ENCODE peak calls at places on chromosomes 3 and 15, in four cellular contexts. One of them, this sample, is unnamed.

GRCh38 chr15:79970921-79971434 is at the start of gene BCL2A1:
- DNase-seq in adrenal gland: no peak
- DNase-seq in body of pancreas: no peak
- DNase-seq in stomach: peak; percentile 29
- DNase-seq in this sample: no peak

GRCh38 chr15:75067123-75067854 is 43.9 kb downstream of the PPCDC start:
- DNase-seq in body of pancreas: no peak
- DNase-seq in stomach: no peak
- DNase-seq in adrenal gland: peak; percentile 14
- DNase-seq in this sample: no peak

GRCh38 chr15:59165726-59166125 is 40.9 kb upstream of the LDHAL6B start:
- DNase-seq in body of pancreas: no peak
- DNase-seq in adrenal gland: no peak
- DNase-seq in stomach: no peak
- DNase-seq in this sample: no peak

GRCh38 chr3:123608263-123608937 is 23.5 kb upstream of the HACD2 start:
- DNase-seq in adrenal gland: no peak
- DNase-seq in stomach: no peak
- DNase-seq in body of pancreas: no peak
- DNase-seq in this sample: no peak

GRCh38 chr15:61216519-61216918 is 12.6 kb downstream of the RORA start:
- DNase-seq in stomach: no peak
- DNase-seq in body of pancreas: no peak
- DNase-seq in adrenal gland: no peak
- DNase-seq in this sample: no peak

GRCh38 chr15:52171386-52171785 is 19.8 kb downstream of the GNB5 start:
- DNase-seq in body of pancreas: no peak
- DNase-seq in adrenal gland: no peak
- DNase-seq in stomach: no peak
- DNase-seq in this sample: no peak

GRCh38 chr3:10242182-10243065 is 5.8 kb upstream of the TATDN2 start:
- DNase-seq in stomach: no peak
- DNase-seq in body of pancreas: no peak
- DNase-seq in adrenal gland: no peak
- DNase-seq in this sample: no peak

GRCh38 chr15:45228931-45229330 is 23.1 kb upstream of the SLC28A2 start:
- DNase-seq in body of pancreas: no peak
- DNase-seq in adrenal gland: no peak
- DNase-seq in stomach: peak; percentile 59
- DNase-seq in this sample: no peak

GRCh38 chr3:27824312-27825200 is 102.4 kb upstream of the EOMES start:
- DNase-seq in body of pancreas: no peak
- DNase-seq in adrenal gland: no peak
- DNase-seq in stomach: no peak
- DNase-seq in this sample: no peak

GRCh38 chr15:78968539-78969271 is 23.9 kb upstream of the CTSH start:
- DNase-seq in adrenal gland: no peak
- DNase-seq in stomach: peak; percentile 36
- DNase-seq in body of pancreas: no peak
- DNase-seq in this sample: no peak

GRCh38 chr3:159776779-159777178 is 211.9 kb upstream of the IL12A start:
- DNase-seq in stomach: no peak
- DNase-seq in body of pancreas: no peak
- DNase-seq in adrenal gland: no peak
- DNase-seq in this sample: no peak

GRCh38 chr3:195895900-195896360 is 12.4 kb downstream of the TNK2 start:
- DNase-seq in stomach: peak; percentile 66
- DNase-seq in body of pancreas: peak; percentile 66
- DNase-seq in adrenal gland: peak; percentile 66
- DNase-seq in this sample: peak; percentile 55

GRCh38 chr15:23648920-23649515 is 1.4 kb upstream of the MAGEL2 start:
- DNase-seq in adrenal gland: peak; percentile 31
- DNase-seq in body of pancreas: peak; percentile 52
- DNase-seq in stomach: peak; percentile 48
- DNase-seq in this sample: peak; percentile 40

GRCh38 chr3:42755681-42756578 is 17.1 kb downstream of the CCDC13 start:
- DNase-seq in stomach: peak; percentile 51
- DNase-seq in body of pancreas: no peak
- DNase-seq in adrenal gland: no peak
- DNase-seq in this sample: no peak

GRCh38 chr15:88911766-88912118 is 1.4 kb downstream of the MFGE8 start:
- DNase-seq in adrenal gland: no peak
- DNase-seq in body of pancreas: no peak
- DNase-seq in stomach: no peak
- DNase-seq in this sample: no peak

GRCh38 chr3:168327836-168328235 is 232.1 kb upstream of the GOLIM4 start:
- DNase-seq in stomach: no peak
- DNase-seq in body of pancreas: no peak
- DNase-seq in adrenal gland: no peak
- DNase-seq in this sample: no peak

GRCh38 chr3:160808838-160809237 is 52.8 kb downstream of the PPM1L start:
- DNase-seq in stomach: peak; percentile 78
- DNase-seq in adrenal gland: peak; percentile 24
- DNase-seq in body of pancreas: peak; percentile 70
- DNase-seq in this sample: no peak

GRCh38 chr3:44090036-44090435 is 151.7 kb upstream of the TOPAZ1 start:
- DNase-seq in adrenal gland: no peak
- DNase-seq in body of pancreas: no peak
- DNase-seq in stomach: no peak
- DNase-seq in this sample: no peak

GRCh38 chr3:71487418-71487817 is 96.1 kb downstream of the FOXP1 start:
- DNase-seq in stomach: no peak
- DNase-seq in adrenal gland: no peak
- DNase-seq in body of pancreas: no peak
- DNase-seq in this sample: no peak

GRCh38 chr3:45582407-45582806 is 12.1 kb upstream of the LIMD1 start:
- DNase-seq in body of pancreas: no peak
- DNase-seq in adrenal gland: no peak
- DNase-seq in stomach: no peak
- DNase-seq in this sample: no peak

GRCh38 chr3:45583021-45583851 is 11.3 kb upstream of the LIMD1 start:
- DNase-seq in stomach: no peak
- DNase-seq in body of pancreas: peak; percentile 43
- DNase-seq in adrenal gland: peak; percentile 55
- DNase-seq in this sample: peak; percentile 54

GRCh38 chr3:45575491-45575923 is 19.0 kb upstream of the LIMD1 start:
- DNase-seq in adrenal gland: no peak
- DNase-seq in body of pancreas: no peak
- DNase-seq in stomach: no peak
- DNase-seq in this sample: no peak

GRCh38 chr3:45580142-45580541 is 14.4 kb upstream of the LIMD1 start:
- DNase-seq in adrenal gland: no peak
- DNase-seq in stomach: no peak
- DNase-seq in body of pancreas: no peak
- DNase-seq in this sample: no peak

DNA sequence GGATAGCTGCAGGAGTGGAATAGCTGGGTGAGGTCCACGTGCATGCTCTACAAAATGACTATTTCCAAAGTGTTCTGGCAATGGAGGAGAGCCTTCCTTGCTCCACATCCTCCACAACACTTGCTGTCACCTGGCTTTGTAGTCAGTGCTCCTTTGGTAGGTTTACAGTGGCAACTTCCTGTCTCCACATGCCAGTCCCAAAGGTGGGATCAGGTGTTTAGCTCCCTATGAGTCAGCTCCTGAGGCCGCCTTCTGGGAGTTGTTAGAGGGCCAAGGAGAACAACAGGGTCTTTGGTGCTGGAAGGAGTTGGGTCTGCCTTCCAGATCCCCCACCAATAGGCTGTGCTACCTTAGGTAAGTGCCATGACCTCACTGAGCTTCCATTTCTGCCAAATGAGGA is 15.3 kb upstream of the LIMD1 start:
- DNase-seq in body of pancreas: no peak
- DNase-seq in stomach: no peak
- DNase-seq in adrenal gland: no peak
- DNase-seq in this sample: no peak
- TF ChIP-seq POLR2A in body of pancreas: no peak
- TF ChIP-seq POLR2A in stomach: no peak
- TF ChIP-seq POLR2A in adrenal gland: no peak
- TF ChIP-seq POLR2A in this sample: no peak

GRCh38 chr3:48187579-48188265 is 495 bp downstream of the CDC25A start:
- DNase-seq in body of pancreas: peak; percentile 53
- DNase-seq in stomach: peak; percentile 50
- DNase-seq in adrenal gland: peak; percentile 54
- DNase-seq in this sample: peak; percentile 93

GRCh38 chr3:48186993-48187578 is 1.1 kb downstream of the CDC25A start:
- DNase-seq in adrenal gland: no peak
- DNase-seq in body of pancreas: no peak
- DNase-seq in stomach: no peak
- DNase-seq in this sample: no peak

GRCh38 chr3:48190911-48191310 is 2.7 kb upstream of the CDC25A start:
- DNase-seq in stomach: no peak
- DNase-seq in adrenal gland: no peak
- DNase-seq in body of pancreas: no peak
- DNase-seq in this sample: no peak

GRCh38 chr3:48189321-48189720 is 1.1 kb upstream of the CDC25A start:
- DNase-seq in stomach: no peak
- DNase-seq in adrenal gland: no peak
- DNase-seq in body of pancreas: no peak
- DNase-seq in this sample: no peak

DNA sequence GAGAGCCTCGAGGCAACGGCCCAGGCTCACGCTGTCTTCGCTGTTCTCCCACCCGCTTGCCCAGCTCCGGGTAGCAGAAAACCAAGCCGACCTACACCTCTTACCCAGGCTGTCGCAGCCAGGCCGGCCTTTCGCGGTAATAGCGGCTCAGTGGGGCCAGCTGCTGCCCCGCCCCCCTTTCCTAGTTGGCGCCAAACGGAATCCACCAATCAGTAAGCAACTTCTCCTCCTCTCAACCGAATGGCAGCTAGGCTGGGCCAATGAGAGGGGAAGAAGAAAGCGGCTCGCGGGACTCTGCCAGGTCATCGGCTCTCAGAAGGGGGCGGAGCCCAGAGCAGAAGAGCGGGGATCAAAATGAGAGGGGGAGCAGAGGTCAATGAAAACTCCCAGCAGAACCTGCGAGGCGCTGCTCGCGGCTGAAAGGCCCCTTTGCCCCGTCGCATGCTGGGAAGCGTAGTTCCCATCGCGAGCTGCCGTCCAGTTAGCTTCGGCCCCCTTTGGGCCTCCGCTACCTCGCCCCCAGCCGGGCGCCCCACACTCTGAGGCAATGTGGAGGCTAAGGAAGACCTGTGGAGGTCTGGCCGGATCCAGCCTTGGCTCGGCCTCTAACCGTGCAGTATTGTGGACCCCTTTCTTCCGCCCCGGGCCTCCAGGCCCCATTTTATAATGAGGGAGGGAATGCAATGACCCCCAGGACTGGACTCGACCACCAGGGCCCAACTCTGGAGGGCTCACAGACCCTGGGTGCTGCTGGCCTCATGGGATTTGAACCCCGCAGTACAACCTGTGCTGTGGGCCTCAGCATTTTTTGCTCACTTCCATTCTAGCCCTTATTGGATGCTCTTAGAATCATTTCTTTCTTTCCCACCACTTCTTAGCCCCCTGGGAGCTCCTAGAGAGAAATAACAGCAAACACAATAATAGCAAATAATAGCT is at the start of gene CDC25A:
- DNase-seq in body of pancreas: peak; percentile 97
- DNase-seq in adrenal gland: peak; percentile 98
- DNase-seq in stomach: peak; percentile 96
- DNase-seq in this sample: peak; percentile 97
- H3K27ac ChIP-seq in body of pancreas: peak within 1 kb of the TSS; percentile 49
- H3K27ac ChIP-seq in adrenal gland: peak within 1 kb of the TSS; percentile 70
- H3K27ac ChIP-seq in stomach: peak within 1 kb of the TSS; percentile 65
- H3K27ac ChIP-seq in this sample: peak within 1 kb of the TSS; percentile 82

DNA sequence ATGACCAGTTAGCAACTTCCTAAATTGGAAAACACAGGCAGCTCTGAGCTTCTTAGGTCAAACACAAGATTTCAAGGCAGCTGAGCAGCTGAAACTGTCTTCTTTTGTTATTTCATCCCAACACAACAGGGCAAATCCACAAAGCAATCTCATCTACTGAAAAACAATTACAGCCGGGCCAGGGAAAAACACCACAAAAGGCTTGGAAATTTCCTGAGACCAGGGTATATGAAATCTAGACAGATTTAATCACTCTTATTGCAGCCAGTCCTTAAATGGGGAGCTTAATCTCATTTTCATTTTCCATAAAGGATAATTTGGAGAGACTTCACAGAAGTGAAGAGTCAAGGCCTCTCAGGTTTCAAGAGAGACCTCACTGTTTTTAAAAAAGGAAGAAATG is 181.8 kb downstream of the SSR3 start:
- DNase-seq in body of pancreas: no peak
- DNase-seq in adrenal gland: no peak
- DNase-seq in stomach: no peak
- DNase-seq in this sample: no peak
- H3K4me3 ChIP-seq in body of pancreas: no peak overlapping the region
- H3K4me3 ChIP-seq in adrenal gland: no peak overlapping the region
- H3K4me3 ChIP-seq in stomach: no peak overlapping the region
- H3K4me3 ChIP-seq in this sample: no peak overlapping the region

DNA sequence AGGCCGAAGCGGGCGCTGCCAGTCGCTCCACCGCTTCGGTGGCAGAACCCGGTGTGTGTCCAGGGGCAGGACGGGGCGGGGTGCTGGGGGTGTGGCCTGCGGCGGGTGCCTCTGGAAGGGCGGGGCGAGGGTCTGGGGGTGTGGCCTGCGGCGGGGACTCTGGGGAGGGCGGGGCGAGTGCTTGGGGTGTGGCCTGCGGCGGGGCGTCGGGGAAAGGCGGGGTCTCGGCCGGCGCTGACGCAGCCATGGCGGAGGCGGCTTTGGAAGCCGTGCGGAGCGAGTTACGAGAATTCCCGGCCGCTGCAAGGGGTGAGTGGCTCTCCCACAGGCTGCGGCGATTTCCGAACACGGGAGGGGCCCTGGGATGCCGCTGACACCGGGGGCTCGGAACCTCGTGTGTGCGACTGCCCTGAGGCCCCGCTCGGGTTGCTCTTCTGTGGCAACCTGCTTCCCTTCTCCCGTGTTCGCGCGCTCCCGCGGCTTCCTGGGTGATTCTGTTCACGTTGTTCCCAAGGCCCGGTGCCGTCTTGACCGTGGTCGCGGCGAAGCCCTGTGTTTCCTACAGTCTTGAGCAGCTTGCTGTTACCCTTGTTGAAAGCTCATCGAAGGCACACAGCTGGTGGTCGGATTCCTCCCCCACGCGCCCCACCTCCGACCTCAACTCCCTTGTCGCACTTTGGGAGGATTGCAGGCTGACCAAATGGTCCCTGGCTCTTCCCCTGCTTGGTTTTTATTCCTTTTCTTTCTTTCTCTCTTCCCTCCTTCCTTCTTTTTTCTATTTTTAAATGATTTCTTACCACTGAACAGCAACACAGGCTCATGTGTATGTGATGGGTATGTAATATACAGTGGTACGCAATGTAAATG is at the start of gene JMJD7:
- DNase-seq in body of pancreas: peak; percentile 96
- DNase-seq in stomach: peak; percentile 95
- DNase-seq in adrenal gland: peak; percentile 97
- DNase-seq in this sample: peak; percentile 97
- TF ChIP-seq POLR2A in body of pancreas: peak; percentile 91
- TF ChIP-seq POLR2A in stomach: peak; percentile 65
- TF ChIP-seq POLR2A in adrenal gland: peak; percentile 88
- TF ChIP-seq POLR2A in this sample: peak; percentile 80

GRCh38 chr3:188286087-188286513 is 132.1 kb downstream of the LPP start:
- DNase-seq in body of pancreas: no peak
- DNase-seq in stomach: no peak
- DNase-seq in adrenal gland: peak; percentile 56
- DNase-seq in this sample: no peak
- H3K27ac ChIP-seq in body of pancreas: no peak overlapping the region
- H3K27ac ChIP-seq in stomach: peak overlapping the region; percentile 69
- H3K27ac ChIP-seq in adrenal gland: peak overlapping the region; percentile 22
- H3K27ac ChIP-seq in this sample: no peak overlapping the region

GRCh38 chr15:89975482-89976291 is 25.4 kb upstream of the ZNF710 start:
- DNase-seq in stomach: no peak
- DNase-seq in adrenal gland: no peak
- DNase-seq in body of pancreas: no peak
- DNase-seq in this sample: no peak
- H3K4me3 ChIP-seq in stomach: no peak overlapping the region
- H3K4me3 ChIP-seq in adrenal gland: no peak overlapping the region
- H3K4me3 ChIP-seq in body of pancreas: no peak overlapping the region
- H3K4me3 ChIP-seq in this sample: no peak overlapping the region

This sample was measured in ovary.